ENCODE peak calls at places on chromosomes 16 and 17, in five cellular contexts. One of them, this sample, is unnamed.

GRCh38 chr16:50666658-50667496 is 14.2 kb downstream of the SNX20 start:
- DNase-seq in GM23248: no peak
- DNase-seq in prostate gland: no peak
- DNase-seq in pancreas: no peak
- DNase-seq in fibroblast of lung: no peak
- DNase-seq in this sample: no peak

GRCh38 chr17:55259684-55260111 is 5.1 kb upstream of the HLF start:
- DNase-seq in GM23248: no peak
- DNase-seq in prostate gland: no peak
- DNase-seq in pancreas: no peak
- DNase-seq in fibroblast of lung: no peak
- DNase-seq in this sample: no peak

GRCh38 chr17:539766-540165 is 174.9 kb downstream of the VPS53 start:
- DNase-seq in GM23248: no peak
- DNase-seq in prostate gland: no peak
- DNase-seq in pancreas: no peak
- DNase-seq in fibroblast of lung: no peak
- DNase-seq in this sample: no peak

GRCh38 chr17:7883781-7884386 is 4.7 kb upstream of the CHD3 start:
- DNase-seq in GM23248: peak; percentile 54
- DNase-seq in prostate gland: no peak
- DNase-seq in pancreas: no peak
- DNase-seq in fibroblast of lung: peak; percentile 57
- DNase-seq in this sample: no peak

GRCh38 chr17:13154403-13154802 is 136.6 kb upstream of the ELAC2 start:
- DNase-seq in GM23248: peak; percentile 60
- DNase-seq in prostate gland: no peak
- DNase-seq in pancreas: no peak
- DNase-seq in fibroblast of lung: no peak
- DNase-seq in this sample: no peak

GRCh38 chr17:3983945-3984484 is 19.8 kb upstream of the ATP2A3 start:
- DNase-seq in GM23248: peak; percentile 55
- DNase-seq in prostate gland: no peak
- DNase-seq in pancreas: no peak
- DNase-seq in fibroblast of lung: peak; percentile 20
- DNase-seq in this sample: no peak

GRCh38 chr17:74786411-74787097 is 10.4 kb upstream of the NAT9 start:
- DNase-seq in GM23248: no peak
- DNase-seq in prostate gland: no peak
- DNase-seq in pancreas: no peak
- DNase-seq in fibroblast of lung: no peak
- DNase-seq in this sample: no peak

GRCh38 chr17:75822119-75822799 is 21.9 kb downstream of the UNC13D start:
- DNase-seq in GM23248: no peak
- DNase-seq in prostate gland: peak; percentile 62
- DNase-seq in pancreas: peak; percentile 88
- DNase-seq in fibroblast of lung: no peak
- DNase-seq in this sample: peak; percentile 67

GRCh38 chr17:18248811-18249210 is 9.7 kb downstream of the FLII start:
- DNase-seq in GM23248: no peak
- DNase-seq in prostate gland: no peak
- DNase-seq in pancreas: no peak
- DNase-seq in fibroblast of lung: no peak
- DNase-seq in this sample: no peak

GRCh38 chr17:35761601-35762000 is 914 bp downstream of the C17orf50 start:
- DNase-seq in GM23248: no peak
- DNase-seq in prostate gland: no peak
- DNase-seq in pancreas: no peak
- DNase-seq in fibroblast of lung: no peak
- DNase-seq in this sample: no peak

GRCh38 chr17:40017422-40018080 is 2.3 kb downstream of the CSF3 start:
- DNase-seq in GM23248: no peak
- DNase-seq in prostate gland: no peak
- DNase-seq in pancreas: no peak
- DNase-seq in fibroblast of lung: no peak
- DNase-seq in this sample: no peak

GRCh38 chr16:35798885-35799426 is 2339.5 kb downstream of the TP53TG3F start:
- DNase-seq in GM23248: no peak
- DNase-seq in prostate gland: no peak
- DNase-seq in pancreas: no peak
- DNase-seq in fibroblast of lung: no peak
- DNase-seq in this sample: no peak

GRCh38 chr16:35792516-35793285 is 2333.3 kb downstream of the TP53TG3F start:
- DNase-seq in GM23248: no peak
- DNase-seq in prostate gland: no peak
- DNase-seq in pancreas: no peak
- DNase-seq in fibroblast of lung: no peak
- DNase-seq in this sample: no peak

GRCh38 chr16:35795361-35796029 is 2336.1 kb downstream of the TP53TG3F start:
- DNase-seq in GM23248: no peak
- DNase-seq in prostate gland: no peak
- DNase-seq in pancreas: no peak
- DNase-seq in fibroblast of lung: no peak
- DNase-seq in this sample: no peak

GRCh38 chr16:35797811-35798210 is 2338.4 kb downstream of the TP53TG3F start:
- DNase-seq in GM23248: no peak
- DNase-seq in prostate gland: no peak
- DNase-seq in pancreas: no peak
- DNase-seq in fibroblast of lung: no peak
- DNase-seq in this sample: no peak
- H3K9me3 ChIP-seq in GM23248: no peaks in the 10 kb centered on the region
- H3K9me3 ChIP-seq in prostate gland: no peaks in the 10 kb centered on the region
- H3K9me3 ChIP-seq in pancreas: no peaks in the 10 kb centered on the region
- H3K9me3 ChIP-seq in fibroblast of lung: no peaks in the 10 kb centered on the region
- H3K9me3 ChIP-seq in this sample: peaks cover 74% of the 10 kb centered on the region

GRCh38 chr17:82245144-82246039 is 16.6 kb downstream of the SLC16A3 start:
- DNase-seq in GM23248: no peak
- DNase-seq in prostate gland: no peak
- DNase-seq in pancreas: no peak
- DNase-seq in fibroblast of lung: no peak
- DNase-seq in this sample: no peak
- H3K4me1 ChIP-seq in GM23248: peaks cover 35% of the 10 kb centered on the region
- H3K4me1 ChIP-seq in prostate gland: peaks cover 50% of the 10 kb centered on the region
- H3K4me1 ChIP-seq in pancreas: peaks cover 24% of the 10 kb centered on the region
- H3K4me1 ChIP-seq in fibroblast of lung: peaks cover 37% of the 10 kb centered on the region
- H3K4me1 ChIP-seq in this sample: peaks cover 26% of the 10 kb centered on the region

DNA sequence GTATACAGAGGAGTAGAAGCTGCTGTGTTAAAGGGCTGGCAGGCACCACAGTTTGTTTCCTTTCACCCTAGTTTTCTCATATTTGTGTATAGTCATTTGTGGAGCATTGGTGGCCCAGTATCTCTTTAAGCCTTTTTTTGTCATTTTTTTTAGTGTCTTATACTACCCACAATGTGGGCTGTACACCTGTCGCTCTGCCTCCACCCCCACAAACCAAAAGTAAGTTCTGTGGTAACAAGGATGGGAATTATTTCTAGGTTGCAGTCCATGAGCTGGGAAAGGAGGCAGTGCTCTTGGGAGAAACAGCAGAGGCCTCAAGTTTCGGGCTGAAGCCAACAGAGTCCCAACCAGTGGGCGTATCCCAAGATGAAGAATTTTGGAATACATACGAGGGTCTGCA is 6.2 kb downstream of the ZNF75A start:
- DNase-seq in GM23248: no peak
- DNase-seq in prostate gland: no peak
- DNase-seq in pancreas: no peak
- DNase-seq in fibroblast of lung: no peak
- DNase-seq in this sample: no peak
- H3K9me3 ChIP-seq in GM23248: peaks cover 13% of the 10 kb centered on the region
- H3K9me3 ChIP-seq in prostate gland: peaks cover 3% of the 10 kb centered on the region
- H3K9me3 ChIP-seq in pancreas: no peaks in the 10 kb centered on the region
- H3K9me3 ChIP-seq in fibroblast of lung: peaks cover 4% of the 10 kb centered on the region
- H3K9me3 ChIP-seq in this sample: peaks cover 97% of the 10 kb centered on the region

DNA sequence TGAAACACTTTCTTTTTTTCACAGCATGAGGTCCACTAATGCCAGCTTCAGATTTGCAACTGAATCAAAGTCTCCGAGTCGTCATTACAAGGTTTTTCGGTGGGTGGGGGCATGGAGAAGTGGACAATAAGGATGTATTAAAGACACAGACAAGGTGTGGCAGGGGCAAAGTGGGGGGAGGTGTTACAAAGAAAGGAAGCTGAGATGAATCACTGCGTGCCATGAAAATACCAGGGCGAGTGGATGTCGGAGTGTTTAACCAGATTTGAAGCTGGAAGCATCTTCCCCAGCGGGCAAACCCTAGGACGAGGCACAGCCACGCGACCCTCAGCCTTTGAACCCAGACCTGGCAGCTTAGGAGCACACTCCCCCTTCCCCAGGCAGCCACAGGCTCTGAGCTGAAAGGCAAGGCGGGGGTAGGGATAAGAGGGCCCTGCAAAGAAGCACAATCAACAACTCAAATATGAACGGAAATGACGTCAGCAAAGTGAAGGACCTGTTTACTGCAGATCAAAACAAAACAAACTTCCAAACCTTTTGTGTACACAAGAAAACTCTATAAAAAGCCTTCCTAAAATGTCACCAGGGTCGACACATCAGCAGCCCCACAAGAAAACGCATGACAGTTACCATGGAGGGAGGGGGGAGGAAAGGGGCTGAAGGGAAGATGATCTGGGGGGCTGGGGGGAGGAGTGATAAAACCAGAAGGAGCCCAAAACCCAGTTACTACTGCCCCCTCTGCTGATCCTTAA is 5.6 kb upstream of the ZFHX3 start:
- DNase-seq in GM23248: no peak
- DNase-seq in prostate gland: no peak
- DNase-seq in pancreas: no peak
- DNase-seq in fibroblast of lung: peak; percentile 77
- DNase-seq in this sample: no peak
- H3K4me1 ChIP-seq in GM23248: peaks cover 37% of the 10 kb centered on the region
- H3K4me1 ChIP-seq in prostate gland: peaks cover 40% of the 10 kb centered on the region
- H3K4me1 ChIP-seq in pancreas: peaks cover 55% of the 10 kb centered on the region
- H3K4me1 ChIP-seq in fibroblast of lung: peaks cover 43% of the 10 kb centered on the region
- H3K4me1 ChIP-seq in this sample: peaks cover 53% of the 10 kb centered on the region

DNA sequence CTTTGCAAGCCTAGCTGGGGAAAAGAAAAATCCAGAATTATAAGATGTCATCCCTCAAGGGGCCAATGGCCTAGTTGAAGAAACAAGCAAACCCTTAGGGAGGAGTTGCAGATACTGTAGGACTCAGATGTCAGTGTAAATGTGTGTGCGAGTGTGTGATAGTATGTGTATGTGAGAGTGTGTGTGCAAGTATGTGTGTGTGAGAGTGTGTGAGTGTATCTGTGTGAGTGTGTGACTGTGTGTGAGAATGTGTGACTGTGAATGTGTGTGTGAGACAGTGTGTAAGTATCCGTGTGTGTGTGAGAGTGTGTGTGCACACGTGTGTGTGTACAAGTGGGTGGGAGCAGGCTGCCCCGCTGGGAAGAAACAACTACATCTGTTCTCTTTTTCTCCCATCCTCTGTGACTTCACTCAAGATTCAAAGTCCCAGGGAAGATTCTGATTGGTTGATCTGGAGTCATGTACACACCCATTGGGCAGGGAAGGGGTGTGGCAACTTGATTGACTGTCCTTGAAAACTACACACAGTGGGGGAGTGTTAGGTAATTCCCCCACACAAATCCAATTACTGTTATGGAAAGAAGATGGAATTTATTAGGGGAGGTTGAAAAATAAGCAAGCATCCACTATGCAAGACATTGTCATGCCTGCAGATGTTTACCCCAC is 40.7 kb downstream of the IRX3 start:
- DNase-seq in GM23248: no peak
- DNase-seq in prostate gland: no peak
- DNase-seq in pancreas: no peak
- DNase-seq in fibroblast of lung: no peak
- DNase-seq in this sample: no peak
- H3K9me3 ChIP-seq in GM23248: no peaks in the 10 kb centered on the region
- H3K9me3 ChIP-seq in prostate gland: no peaks in the 10 kb centered on the region
- H3K9me3 ChIP-seq in pancreas: no peaks in the 10 kb centered on the region
- H3K9me3 ChIP-seq in fibroblast of lung: no peaks in the 10 kb centered on the region
- H3K9me3 ChIP-seq in this sample: no peaks in the 10 kb centered on the region

GRCh38 chr17:17106716-17107115 is 64.5 kb downstream of the MPRIP start:
- DNase-seq in GM23248: no peak
- DNase-seq in prostate gland: no peak
- DNase-seq in pancreas: no peak
- DNase-seq in fibroblast of lung: no peak
- DNase-seq in this sample: no peak
- H3K4me1 ChIP-seq in GM23248: peaks cover 36% of the 10 kb centered on the region
- H3K4me1 ChIP-seq in prostate gland: peaks cover 22% of the 10 kb centered on the region
- H3K4me1 ChIP-seq in pancreas: peaks cover 25% of the 10 kb centered on the region
- H3K4me1 ChIP-seq in fibroblast of lung: peaks cover 29% of the 10 kb centered on the region
- H3K4me1 ChIP-seq in this sample: peaks cover 42% of the 10 kb centered on the region

GRCh38 chr17:77418609-77419008 is 277.8 kb downstream of the SEC14L1 start:
- DNase-seq in GM23248: no peak
- DNase-seq in prostate gland: no peak
- DNase-seq in pancreas: no peak
- DNase-seq in fibroblast of lung: no peak
- DNase-seq in this sample: no peak

GRCh38 chr17:77420476-77420803 is 279.7 kb downstream of the SEC14L1 start:
- DNase-seq in GM23248: no peak
- DNase-seq in prostate gland: no peak
- DNase-seq in pancreas: no peak
- DNase-seq in fibroblast of lung: no peak
- DNase-seq in this sample: no peak

GRCh38 chr17:77420804-77421634 is 280.2 kb downstream of the SEC14L1 start:
- DNase-seq in GM23248: peak; percentile 68
- DNase-seq in prostate gland: peak; percentile 59
- DNase-seq in pancreas: no peak
- DNase-seq in fibroblast of lung: peak; percentile 88
- DNase-seq in this sample: no peak

GRCh38 chr17:77419095-77419494 is 278.3 kb downstream of the SEC14L1 start:
- DNase-seq in GM23248: no peak
- DNase-seq in prostate gland: no peak
- DNase-seq in pancreas: no peak
- DNase-seq in fibroblast of lung: no peak
- DNase-seq in this sample: no peak

DNA sequence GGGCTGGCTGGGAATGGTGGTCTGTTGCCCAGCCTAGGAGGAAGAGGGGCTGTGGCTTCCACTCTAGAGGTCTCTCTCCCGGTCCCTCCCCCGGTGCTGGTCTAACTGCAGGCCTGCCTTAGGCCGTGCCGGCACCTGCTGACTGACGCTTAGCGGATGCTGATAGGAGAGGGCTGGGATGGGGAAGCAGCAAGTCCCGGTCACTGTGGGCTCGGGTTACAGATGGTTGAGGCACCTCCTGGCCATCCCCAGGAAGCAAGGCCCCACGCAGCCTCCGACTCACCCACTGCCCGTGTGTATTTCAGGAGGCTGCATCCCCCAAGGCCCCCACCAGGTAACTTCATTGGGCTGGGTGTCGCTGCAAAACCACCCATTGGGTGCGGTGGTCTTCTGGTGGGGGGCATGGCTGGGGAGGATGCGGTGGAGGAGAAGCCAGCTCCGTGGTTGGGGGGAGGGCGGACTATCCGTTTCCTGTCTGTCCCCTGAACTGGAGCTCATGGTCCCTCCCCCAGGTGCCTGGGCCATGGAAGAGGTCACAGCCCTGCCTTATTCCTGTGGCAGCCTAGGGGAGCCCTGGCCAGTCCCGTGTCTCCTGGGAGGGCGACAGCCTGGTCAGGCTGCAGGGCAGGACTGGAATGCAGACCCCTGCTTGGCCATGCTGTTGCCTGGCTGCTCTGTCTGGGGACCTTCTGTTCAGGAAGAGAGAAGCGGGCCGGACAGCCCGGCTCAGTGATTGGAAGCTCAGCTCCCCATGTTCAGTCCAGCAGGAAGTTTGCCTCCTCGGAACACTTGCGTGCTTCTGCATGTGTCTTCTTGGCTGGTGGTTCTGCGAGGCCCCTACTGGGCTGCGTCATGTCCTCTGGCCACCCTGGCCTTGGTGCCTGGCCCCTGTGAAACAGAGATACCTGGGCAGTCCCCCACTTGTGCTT is 279.0 kb downstream of the SEC14L1 start:
- DNase-seq in GM23248: no peak
- DNase-seq in prostate gland: no peak
- DNase-seq in pancreas: no peak
- DNase-seq in fibroblast of lung: no peak
- DNase-seq in this sample: no peak
- H3K9me3 ChIP-seq in GM23248: no peaks in the 10 kb centered on the region
- H3K9me3 ChIP-seq in prostate gland: no peaks in the 10 kb centered on the region
- H3K9me3 ChIP-seq in pancreas: no peaks in the 10 kb centered on the region
- H3K9me3 ChIP-seq in fibroblast of lung: no peaks in the 10 kb centered on the region
- H3K9me3 ChIP-seq in this sample: no peaks in the 10 kb centered on the region

This sample was measured in mucosa of descending colon.